ENCODE peak calls at places on chromosome 11, in six cellular contexts. B, R, K, H, O and Q are unnamed samples.
A peak's percentile ranks its signal among the peaks of the same experiment; 100 is the strongest.

GRCh38 chr11:1113405-1114201 is 38.9 kb downstream of the MUC2 start:
- DNase-seq in H (no peak), O (no peak), K (no peak), B (no peak), R (no peak), Q (no peak)

GRCh38 chr11:67252831-67253239 is 13.4 kb upstream of the GRK2 start:
- DNase-seq in K (peak; percentile 40), H (peak; percentile 42), B (peak; percentile 55), O (peak; percentile 14), R (peak; percentile 46), Q (no peak)

GRCh38 chr11:20529757-20530156 is 69.7 kb upstream of the SLC6A5 start:
- DNase-seq in K (no peak), O (no peak), H (no peak), B (no peak), R (no peak), Q (no peak)

GRCh38 chr11:63553759-63554158 is 9.4 kb downstream of the PLAAT2 start:
- DNase-seq in K (no peak), H (no peak), R (peak; percentile 53), B (no peak), O (no peak), Q (no peak)

GRCh38 chr11:1786466-1786865 is 22.7 kb upstream of the CTSD start:
- DNase-seq in O (peak; percentile 10), B (no peak), R (no peak), K (no peak), H (no peak), Q (no peak)

GRCh38 chr11:134224710-134225662 is 515 bp downstream of the VPS26B start:
- DNase-seq in H (peak; percentile 32), R (peak; percentile 52), O (peak; percentile 57), B (peak; percentile 27), K (peak; percentile 56), Q (peak; percentile 46)

GRCh38 chr11:113385749-113386148 is 1.8 kb upstream of the ANKK1 start:
- DNase-seq in B (no peak), O (no peak), R (no peak), K (no peak), H (no peak), Q (peak; percentile 38)

GRCh38 chr11:120254788-120255518 is 15.0 kb downstream of the POU2F3 start:
- DNase-seq in K (no peak), R (no peak), O (no peak), B (no peak), H (peak; percentile 85), Q (no peak)

GRCh38 chr11:30479899-30480298 is 106.3 kb downstream of the MPPED2 start:
- DNase-seq in H (peak; percentile 30), B (no peak), K (no peak), R (no peak), O (no peak), Q (no peak)

GRCh38 chr11:76610871-76611475 is 59.6 kb downstream of the LRRC32 start:
- DNase-seq in K (no peak), B (no peak), R (no peak), O (peak; percentile 15), H (peak; percentile 87), Q (no peak)

GRCh38 chr11:19013181-19013857 is 47.2 kb downstream of the MRGPRX2 start:
- DNase-seq in O (no peak), B (no peak), H (peak; percentile 14), R (no peak), K (no peak), Q (no peak)

GRCh38 chr11:108093128-108093904 is 28.1 kb upstream of the ACAT1 start:
- DNase-seq in K (no peak), R (no peak), B (no peak), O (no peak), H (no peak), Q (no peak)

GRCh38 chr11:67435727-67436458 is 1.6 kb downstream of the PTPRCAP start:
- DNase-seq in B (no peak), R (no peak), O (no peak), K (no peak), H (no peak), Q (no peak)

GRCh38 chr11:118295834-118296454 is 8.6 kb upstream of the CD3E start:
- DNase-seq in B (peak; percentile 44), K (no peak), O (no peak), H (peak; percentile 14), R (peak; percentile 52), Q (no peak)

GRCh38 chr11:125075900-125076317 is 12.8 kb downstream of the SLC37A2 start:
- DNase-seq in O (no peak), R (no peak), H (no peak), K (no peak), B (no peak), Q (no peak)

GRCh38 chr11:19453893-19454292 is 213.1 kb upstream of the E2F8 start:
- DNase-seq in K (no peak), R (no peak), B (no peak), H (peak; percentile 43), O (no peak), Q (no peak)

GRCh38 chr11:111736191-111736590 is 30.0 kb downstream of the PPP2R1B start:
- DNase-seq in H (no peak), B (peak; percentile 34), R (no peak), O (no peak), K (no peak), Q (no peak)

GRCh38 chr11:20002312-20003216 is 157.7 kb downstream of the DBX1 start:
- DNase-seq in B (no peak), K (no peak), H (peak; percentile 73), O (no peak), R (no peak), Q (no peak)

GRCh38 chr11:134613646-134614045 is 201.6 kb upstream of the B3GAT1 start:
- DNase-seq in O (no peak), K (no peak), R (no peak), H (no peak), B (no peak), Q (no peak)

GRCh38 chr11:209275-210121 is 2.0 kb downstream of the RIC8A start:
- DNase-seq in B (peak; percentile 19), H (no peak), R (no peak), K (no peak), O (peak; percentile 16), Q (no peak)

GRCh38 chr11:15195454-15196200 is 80.9 kb downstream of the INSC start:
- DNase-seq in R (no peak), B (peak; percentile 71), K (no peak), O (no peak), H (no peak), Q (no peak)

GRCh38 chr11:76008474-76008873 is 193.5 kb downstream of the UVRAG start:
- DNase-seq in R (no peak), O (no peak), B (no peak), K (no peak), H (no peak), Q (no peak)

GRCh38 chr11:84022221-84022620 is 736.1 kb upstream of the CCDC90B start:
- DNase-seq in O (no peak), H (peak; percentile 15), K (peak; percentile 83), R (no peak), B (no peak), Q (no peak)

GRCh38 chr11:19953909-19954308 is 206.4 kb downstream of the DBX1 start:
- DNase-seq in K (peak; percentile 77), H (peak; percentile 66), R (no peak), O (no peak), B (peak; percentile 79), Q (no peak)

GRCh38 chr11:131767421-131767820 is 397.0 kb downstream of the NTM start:
- DNase-seq in R (no peak), B (no peak), O (no peak), K (no peak), H (no peak), Q (no peak)

GRCh38 chr11:114392735-114393667 is 7.3 kb downstream of the C11orf71 start:
- DNase-seq in K (no peak), B (no peak), H (no peak), O (no peak), R (no peak), Q (no peak)

GRCh38 chr11:6319001-6319878 is 1.1 kb downstream of the CAVIN3 start:
- DNase-seq in B (no peak), R (no peak), K (no peak), O (no peak), H (peak; percentile 90), Q (peak; percentile 33)

GRCh38 chr11:110087820-110088534 is 5.2 kb upstream of the ZC3H12C start:
- DNase-seq in R (no peak), B (peak; percentile 76), K (no peak), H (no peak), O (no peak), Q (peak; percentile 77)

GRCh38 chr11:299951-300735 is 817 bp upstream of the IFITM5 start:
- DNase-seq in R (no peak), K (no peak), O (no peak), H (no peak), B (no peak), Q (no peak)

GRCh38 chr11:76782526-76783293 is 446 bp upstream of the TSKU start:
- DNase-seq in B (peak; percentile 88), R (no peak), H (peak; percentile 96), K (peak; percentile 36), O (peak; percentile 35), Q (peak; percentile 79)

GRCh38 chr11:40877256-40877655 is 582.2 kb downstream of the LRRC4C start:
- DNase-seq in B (no peak), R (no peak), O (no peak), K (no peak), H (no peak), Q (no peak)

GRCh38 chr11:112025682-112026081 is 474 bp downstream of the DLAT start:
- DNase-seq in R (no peak), H (no peak), K (no peak), B (peak; percentile 10), O (no peak), Q (no peak)

GRCh38 chr11:26134053-26134452 is 197.9 kb upstream of the ANO3 start:
- DNase-seq in O (no peak), B (no peak), K (no peak), R (no peak), H (no peak), Q (no peak)

GRCh38 chr11:91209751-91210150 is 986.9 kb upstream of the CHORDC1 start:
- DNase-seq in B (no peak), K (no peak), H (no peak), O (no peak), R (no peak), Q (no peak)

GRCh38 chr11:128511712-128512111 is 75.6 kb downstream of the ETS1 start:
- DNase-seq in O (no peak), R (no peak), B (no peak), K (no peak), H (no peak), Q (no peak)

GRCh38 chr11:134199531-134199930 is 24.2 kb downstream of the NCAPD3 start:
- DNase-seq in H (no peak), O (no peak), K (no peak), B (no peak), R (no peak), Q (no peak)

GRCh38 chr11:10450451-10451398 is 4.3 kb upstream of the AMPD3 start:
- DNase-seq in B (peak; percentile 52), O (peak; percentile 62), K (no peak), H (peak; percentile 82), R (peak; percentile 58), Q (peak; percentile 71)